ENCODE peak calls at places on chromosomes 7 and 10, in nine cellular contexts. N is AG08396; E is suprapubic skin; R is caudate nucleus; W is CD4-positive, alpha-beta T cell; I is heart right ventricle; Y is RPMI8226; D is H4; J is mesendoderm. K is an unnamed sample.

GRCh38 chr10:133324198-133324792 is 12.4 kb downstream of the CALY start:
- DNase-seq in I (peak), J (peak), Y (peak), R (peak), E (no peak), W (peak), D (no peak), N (peak), K (peak)

GRCh38 chr10:123266981-123267380 is 112.8 kb downstream of the BUB3 start:
- DNase-seq in Y (no peak), I (no peak), R (no peak), E (no peak), D (no peak), J (no peak), N (no peak), W (no peak), K (no peak)

GRCh38 chr10:60427709-60428386 is 38.2 kb upstream of the ANK3 start:
- DNase-seq in I (no peak), E (no peak), Y (no peak), R (no peak), D (no peak), W (no peak), J (no peak), N (no peak), K (no peak)

GRCh38 chr10:29130190-29130673 is 158.6 kb upstream of the LYZL1 start:
- DNase-seq in Y (peak), I (no peak), W (no peak), N (no peak), R (no peak), D (peak), J (peak), E (no peak), K (no peak)

GRCh38 chr7:79403879-79404278 is 49.6 kb downstream of the MAGI2 start:
- DNase-seq in I (no peak), E (no peak), D (no peak), W (no peak), J (no peak), R (no peak), Y (no peak), N (no peak), K (no peak)

GRCh38 chr7:70573202-70573810 is 558.6 kb upstream of the GALNT17 start:
- DNase-seq in W (no peak), D (no peak), J (no peak), I (no peak), Y (no peak), R (peak), N (no peak), E (no peak), K (no peak)

GRCh38 chr7:151244156-151244870 is 4.2 kb downstream of the SMARCD3 start:
- DNase-seq in R (no peak), Y (peak), D (no peak), I (no peak), N (peak), J (peak), W (peak), E (no peak), K (peak)

GRCh38 chr7:5479941-5480517 is 56.4 kb upstream of the TNRC18 start:
- DNase-seq in I (no peak), W (no peak), N (no peak), J (no peak), Y (no peak), R (no peak), E (no peak), D (no peak), K (no peak)

GRCh38 chr7:14902589-14902963 is at the start of gene DGKB:
- DNase-seq in R (peak), J (peak), Y (peak), N (no peak), W (no peak), E (no peak), D (no peak), I (peak), K (no peak)

GRCh38 chr10:71845410-71846406 is 5.3 kb downstream of the PSAP start:
- DNase-seq in N (no peak), R (no peak), J (no peak), E (no peak), I (no peak), W (no peak), Y (no peak), D (no peak), K (no peak)

GRCh38 chr10:5959581-5960069 is 17.7 kb downstream of the IL15RA start:
- DNase-seq in W (no peak), N (no peak), D (no peak), Y (no peak), I (no peak), E (peak), J (no peak), R (no peak), K (no peak)

GRCh38 chr10:58479016-58479415 is 33.7 kb upstream of the BICC1 start:
- DNase-seq in N (no peak), D (no peak), E (no peak), I (no peak), R (no peak), J (no peak), Y (no peak), W (no peak), K (no peak)

GRCh38 chr7:105672820-105673219 is 91.5 kb upstream of the EFCAB10 start:
- DNase-seq in Y (no peak), J (no peak), W (no peak), I (no peak), D (no peak), R (no peak), N (no peak), E (no peak), K (no peak)

GRCh38 chr10:27072436-27073114 is 27.7 kb downstream of the ANKRD26 start:
- DNase-seq in N (no peak), R (no peak), D (no peak), W (no peak), Y (no peak), J (peak), E (no peak), I (no peak), K (no peak)

GRCh38 chr10:126235091-126235978 is 152.9 kb downstream of the ADAM12 start:
- DNase-seq in E (no peak), N (no peak), D (no peak), J (no peak), R (no peak), I (no peak), Y (no peak), W (no peak), K (peak)

GRCh38 chr10:76324283-76324682 is 892.9 kb downstream of the LRMDA start:
- DNase-seq in N (no peak), Y (no peak), R (no peak), D (no peak), E (peak), I (peak), W (no peak), J (no peak), K (no peak)

GRCh38 chr7:6479067-6479466 is 31.3 kb upstream of the DAGLB start:
- DNase-seq in D (no peak), R (no peak), W (no peak), N (no peak), Y (no peak), J (no peak), I (no peak), E (no peak), K (no peak)

GRCh38 chr10:99374972-99375371 is 45.8 kb downstream of the CNNM1 start:
- DNase-seq in N (no peak), Y (no peak), R (no peak), D (no peak), J (no peak), I (no peak), W (no peak), E (no peak), K (no peak)

K was measured in COLO829.